ENCODE peak calls at places on chromosomes 4 and X, in five cellular contexts. J, D, Y, F and N are unnamed samples.

GRCh38 chrX:152640039-152640818 is 2.5 kb downstream of the GABRQ start:
- DNase-seq in J (no peak), D (no peak), Y (no peak), F (no peak), N (no peak)

GRCh38 chr4:84852081-84852480 is 114.4 kb downstream of the WDFY3 start:
- DNase-seq in J (no peak), D (no peak), Y (no peak), F (no peak), N (no peak)

GRCh38 chr4:171759274-171759673 is 53.9 kb upstream of the GALNTL6 start:
- DNase-seq in J (no peak), D (no peak), Y (no peak), F (no peak), N (no peak)

GRCh38 chr4:168449740-168450442 is 30.4 kb downstream of the DDX60L start:
- DNase-seq in J (no peak), D (no peak), Y (no peak), F (no peak), N (no peak)

GRCh38 chrX:20519077-20519617 is 252.4 kb upstream of the RPS6KA3 start:
- DNase-seq in J (no peak), D (no peak), Y (no peak), F (no peak), N (no peak)

GRCh38 chr4:185740471-185740873 is 71.5 kb downstream of the SORBS2 start:
- DNase-seq in J (no peak), D (no peak), Y (no peak), F (no peak), N (no peak)

GRCh38 chrX:78140206-78140605 is 756 bp upstream of the TAF9B start:
- DNase-seq in J (no peak), D (no peak), Y (no peak), F (no peak), N (no peak)

GRCh38 chrX:48700951-48701653 is 4.6 kb downstream of the SUV39H1 start:
- DNase-seq in J (no peak), D (no peak), Y (no peak), F (no peak), N (no peak)

GRCh38 chr4:39469429-39470077 is 10.7 kb downstream of the LIAS start:
- DNase-seq in J (no peak), D (peak; percentile 52), Y (peak; percentile 11), F (peak; percentile 62), N (no peak)

GRCh38 chr4:15781427-15782095 is 3.4 kb downstream of the CD38 start:
- DNase-seq in J (no peak), D (no peak), Y (no peak), F (no peak), N (no peak)

GRCh38 chrX:130351567-130351966 is 11.8 kb downstream of the SLC25A14 start:
- DNase-seq in J (no peak), D (no peak), Y (no peak), F (no peak), N (no peak)

GRCh38 chr4:145451895-145452294 is 29.8 kb upstream of the SMAD1 start:
- DNase-seq in J (no peak), D (no peak), Y (no peak), F (no peak), N (no peak)

GRCh38 chr4:140095694-140096482 is 58.1 kb downstream of the MAML3 start:
- DNase-seq in J (peak; percentile 68), D (peak; percentile 46), Y (peak; percentile 8), F (peak; percentile 37), N (peak; percentile 31)

GRCh38 chrX:45322382-45322781 is 121.7 kb upstream of the DIPK2B start:
- DNase-seq in J (no peak), D (peak; percentile 14), Y (no peak), F (no peak), N (no peak)

GRCh38 chr4:119525005-119525749 is 103.4 kb downstream of the PDE5A start:
- DNase-seq in J (no peak), D (no peak), Y (no peak), F (no peak), N (no peak)

GRCh38 chr4:26048378-26048882 is 134.4 kb downstream of the SMIM20 start:
- DNase-seq in J (no peak), D (peak; percentile 41), Y (no peak), F (peak; percentile 32), N (no peak)

GRCh38 chr4:26047795-26048194 is 133.8 kb downstream of the SMIM20 start:
- DNase-seq in J (no peak), D (no peak), Y (no peak), F (no peak), N (no peak)

GRCh38 chr4:26050212-26050643 is 136.2 kb downstream of the SMIM20 start:
- DNase-seq in J (no peak), D (no peak), Y (no peak), F (no peak), N (no peak)

GRCh38 chr4:26049447-26049846 is 135.4 kb downstream of the SMIM20 start:
- DNase-seq in J (no peak), D (no peak), Y (no peak), F (no peak), N (no peak)

DNA sequence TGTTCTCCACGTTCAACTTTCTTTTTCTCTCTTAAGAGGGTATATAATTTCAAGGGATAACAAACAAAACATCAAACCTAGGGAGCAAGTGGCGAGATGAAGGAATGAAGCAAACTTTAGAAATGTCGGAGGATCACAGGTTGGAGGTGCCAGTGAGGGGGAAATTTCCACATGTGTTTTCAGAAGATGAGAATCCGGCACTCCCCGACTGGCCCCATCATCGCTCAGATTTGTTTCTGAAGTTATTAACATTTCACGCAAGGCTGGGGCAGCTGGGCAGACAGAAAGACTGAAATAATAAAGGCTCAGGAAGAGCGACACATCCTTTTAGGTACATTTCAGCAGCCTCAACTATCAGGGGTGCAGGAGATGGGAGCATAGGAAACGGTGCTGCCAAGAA is 134.9 kb downstream of the SMIM20 start:
- DNase-seq in J (no peak), D (no peak), Y (no peak), F (no peak), N (no peak)
- H3K4me3 ChIP-seq in J (no peak overlapping the region), D (no peak overlapping the region), Y (no peak overlapping the region), F (no peak overlapping the region), N (no peak overlapping the region)

DNA sequence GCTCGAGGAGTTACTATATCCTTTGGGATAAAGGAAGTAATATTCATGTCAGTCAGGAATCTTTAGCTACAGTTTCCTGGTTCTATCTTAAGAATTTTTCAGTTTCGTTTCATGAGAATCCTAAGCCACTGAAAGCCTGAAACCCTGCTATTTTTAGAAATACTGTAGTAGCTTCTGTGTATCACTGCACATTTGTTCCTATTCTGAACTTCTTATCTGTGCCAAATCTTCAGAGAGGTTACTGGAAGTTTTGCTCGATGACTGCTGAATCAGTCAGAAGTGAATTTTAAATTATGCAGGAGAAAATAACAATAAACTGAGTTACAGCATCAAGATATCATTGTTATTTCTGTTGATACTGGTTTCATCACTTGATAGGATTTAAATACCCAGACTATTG is 249.3 kb downstream of the TENM3 start:
- DNase-seq in J (no peak), D (no peak), Y (no peak), F (no peak), N (no peak)
- H3K4me1 ChIP-seq in J (no peaks in the 10 kb centered on the region), D (no peaks in the 10 kb centered on the region), Y (no peaks in the 10 kb centered on the region), F (no peaks in the 10 kb centered on the region), N (no peaks in the 10 kb centered on the region)

GRCh38 chr4:76588268-76588667 is 153.2 kb downstream of the SHROOM3 start:
- DNase-seq in J (no peak), D (no peak), Y (no peak), F (no peak), N (no peak)

GRCh38 chr4:76590847-76591281 is 155.8 kb downstream of the SHROOM3 start:
- DNase-seq in J (no peak), D (no peak), Y (no peak), F (no peak), N (no peak)

GRCh38 chr4:76589872-76590846 is 155.1 kb downstream of the SHROOM3 start:
- DNase-seq in J (no peak), D (peak; percentile 82), Y (no peak), F (peak; percentile 34), N (no peak)

GRCh38 chr4:76591992-76592391 is 157.0 kb downstream of the SHROOM3 start:
- DNase-seq in J (no peak), D (no peak), Y (no peak), F (no peak), N (no peak)

GRCh38 chr4:76589402-76589801 is 154.4 kb downstream of the SHROOM3 start:
- DNase-seq in J (no peak), D (peak; percentile 50), Y (no peak), F (no peak), N (no peak)
- H3K4me3 ChIP-seq in J (no peak overlapping the region), D (peak overlapping the region; percentile 15), Y (no peak overlapping the region), F (no peak overlapping the region), N (no peak overlapping the region)

GRCh38 chrX:13009844-13010243 is 34.6 kb downstream of the FAM9C start:
- DNase-seq in J (no peak), D (no peak), Y (no peak), F (no peak), N (no peak)
- H3K4me1 ChIP-seq in J (peaks cover 60% of the 10 kb centered on the region), D (peaks cover 57% of the 10 kb centered on the region), Y (peaks cover 63% of the 10 kb centered on the region), F (peaks cover 39% of the 10 kb centered on the region), N (peaks cover 21% of the 10 kb centered on the region)

GRCh38 chr4:164381859-164382258 is 372.1 kb upstream of the SMIM31 start:
- DNase-seq in J (no peak), D (no peak), Y (no peak), F (no peak), N (no peak)

GRCh38 chr4:164379694-164380093 is 374.2 kb upstream of the SMIM31 start:
- DNase-seq in J (no peak), D (no peak), Y (no peak), F (no peak), N (no peak)

GRCh38 chr4:164384416-164384815 is 369.5 kb upstream of the SMIM31 start:
- DNase-seq in J (no peak), D (no peak), Y (no peak), F (no peak), N (no peak)

DNA sequence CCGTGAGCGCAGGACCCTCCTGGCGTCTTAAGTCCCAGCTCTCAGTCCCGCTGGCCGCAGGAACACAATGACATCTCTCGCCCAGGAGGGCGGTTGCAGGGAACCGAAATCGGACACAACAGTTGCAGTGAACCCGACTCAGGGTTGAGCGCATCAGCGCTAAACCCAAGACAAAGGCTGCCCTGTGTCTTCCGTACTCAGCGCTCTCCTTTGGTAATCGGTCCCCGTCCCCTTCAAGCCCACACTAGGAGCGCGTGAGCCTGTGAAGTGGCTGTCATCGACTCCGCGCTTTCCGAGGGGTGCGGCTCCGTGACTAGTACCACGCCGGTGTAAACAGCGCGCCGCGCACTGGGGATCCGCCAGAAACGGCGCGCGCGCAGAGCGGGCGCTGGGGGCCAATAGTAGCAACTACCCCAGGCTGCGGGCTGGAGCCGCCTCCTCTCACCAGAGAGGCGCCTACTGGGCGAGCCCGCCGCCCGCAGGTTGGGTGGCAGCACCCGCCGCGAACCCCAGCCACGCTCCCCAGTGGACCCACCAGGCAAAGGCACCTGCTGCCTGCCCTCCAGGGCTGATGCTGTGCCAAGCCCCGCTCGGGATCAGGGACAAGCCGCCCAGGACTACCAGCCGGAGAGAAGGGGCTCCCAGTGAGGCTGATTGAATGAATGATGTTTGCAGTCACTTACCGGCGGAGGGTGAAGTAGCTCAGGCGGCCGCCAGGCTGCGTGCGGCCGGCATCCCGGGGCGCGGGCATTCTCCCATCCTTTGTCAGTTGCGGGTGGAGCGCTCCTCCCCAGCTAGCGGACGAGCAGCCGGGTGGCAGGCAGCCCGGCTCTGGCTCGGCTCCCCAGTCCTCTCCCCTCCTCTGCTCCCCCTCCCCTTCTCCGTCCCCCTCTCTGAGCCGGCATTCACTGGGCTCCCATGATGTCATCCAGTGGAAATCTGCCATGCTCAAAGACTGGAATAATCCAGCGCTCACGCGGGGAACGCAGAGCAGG is 370.4 kb upstream of the SMIM31 start:
- DNase-seq in J (no peak), D (peak; percentile 8), Y (no peak), F (peak; percentile 16), N (no peak)
- H3K4me3 ChIP-seq in J (no peak overlapping the region), D (no peak overlapping the region), Y (no peak overlapping the region), F (no peak overlapping the region), N (no peak overlapping the region)